ENCODE peak calls at places on chromosome 13, in six cellular contexts. N is type B pancreatic cell, E is BJ, J is endothelial cell, M is neural progenitor cell, W is AG09309. V is an unnamed sample.

GRCh38 chr13:49308104-49308875 is 60.6 kb downstream of the CDADC1 start:
- DNase-seq in N (no peak), E (no peak), J (no peak), M (no peak), W (no peak), V (no peak)

GRCh38 chr13:29591310-29591709 is 4.2 kb downstream of the SLC7A1 start:
- DNase-seq in N (no peak), E (no peak), J (no peak), M (no peak), W (no peak), V (no peak)

GRCh38 chr13:50276550-50276949 is 261.3 kb downstream of the KCNRG start:
- DNase-seq in N (no peak), E (no peak), J (no peak), M (no peak), W (no peak), V (no peak)

GRCh38 chr13:69970521-69970920 is 137.1 kb upstream of the ATXN8OS start:
- DNase-seq in N (no peak), E (no peak), J (no peak), M (no peak), W (no peak), V (no peak)

GRCh38 chr13:101552797-101553196 is 100.3 kb downstream of the ITGBL1 start:
- DNase-seq in N (no peak), E (peak), J (no peak), M (no peak), W (no peak), V (no peak)

GRCh38 chr13:79455331-79455730 is 25.6 kb upstream of the NDFIP2 start:
- DNase-seq in N (no peak), E (no peak), J (no peak), M (no peak), W (no peak), V (no peak)

GRCh38 chr13:103694033-103694432 is 627.8 kb upstream of the SLC10A2 start:
- DNase-seq in N (no peak), E (no peak), J (no peak), M (no peak), W (no peak), V (no peak)

GRCh38 chr13:85661639-85662038 is 137.6 kb downstream of the SLITRK6 start:
- DNase-seq in N (no peak), E (no peak), J (no peak), M (no peak), W (no peak), V (no peak)

GRCh38 chr13:111568290-111568689 is 247.8 kb downstream of the TEX29 start:
- DNase-seq in N (no peak), E (no peak), J (no peak), M (no peak), W (no peak), V (no peak)

GRCh38 chr13:50626031-50626643 is 217.4 kb downstream of the DLEU7 start:
- DNase-seq in N (no peak), E (peak), J (no peak), M (no peak), W (peak), V (no peak)

GRCh38 chr13:63864171-63864902 is 2448.7 kb upstream of the PCDH20 start:
- DNase-seq in N (no peak), E (no peak), J (no peak), M (no peak), W (no peak), V (no peak)

GRCh38 chr13:31764556-31764955 is 25.2 kb downstream of the RXFP2 start:
- DNase-seq in N (no peak), E (no peak), J (no peak), M (no peak), W (no peak), V (no peak)

GRCh38 chr13:54628383-54628782 is 1599.8 kb downstream of the OLFM4 start:
- DNase-seq in N (no peak), E (no peak), J (no peak), M (no peak), W (no peak), V (no peak)

GRCh38 chr13:74009100-74009668 is 125.0 kb downstream of the KLF12 start:
- DNase-seq in N (no peak), E (no peak), J (no peak), M (no peak), W (no peak), V (no peak)

GRCh38 chr13:24618219-24618955 is 61.8 kb upstream of the ATP12A start:
- DNase-seq in N (no peak), E (no peak), J (no peak), M (no peak), W (no peak), V (no peak)

GRCh38 chr13:99164226-99164625 is 36.4 kb upstream of the UBAC2 start:
- DNase-seq in N (no peak), E (no peak), J (no peak), M (no peak), W (no peak), V (no peak)

GRCh38 chr13:44004881-44005280 is 125.2 kb downstream of the LACC1 start:
- DNase-seq in N (no peak), E (no peak), J (no peak), M (no peak), W (peak), V (no peak)

GRCh38 chr13:40974460-40975407 is 44.4 kb downstream of the ELF1 start:
- DNase-seq in N (no peak), E (no peak), J (peak), M (peak), W (peak), V (no peak)

GRCh38 chr13:40517486-40518311 is 148.7 kb downstream of the FOXO1 start:
- DNase-seq in N (no peak), E (no peak), J (no peak), M (no peak), W (no peak), V (no peak)

GRCh38 chr13:112249644-112250610 is 126.2 kb upstream of the SPACA7 start:
- DNase-seq in N (peak), E (no peak), J (no peak), M (peak), W (no peak), V (no peak)

GRCh38 chr13:28136916-28137315 is 1.4 kb upstream of the PAN3 start:
- DNase-seq in N (no peak), E (no peak), J (no peak), M (no peak), W (no peak), V (no peak)

GRCh38 chr13:46404732-46405097 is 17.7 kb upstream of the RUBCNL start:
- DNase-seq in N (no peak), E (no peak), J (no peak), M (no peak), W (no peak), V (no peak)

GRCh38 chr13:77918391-77919261 is at the start of gene EDNRB:
- DNase-seq in N (no peak), E (no peak), J (peak), M (peak), W (no peak), V (peak)

GRCh38 chr13:73809561-73809960 is 324.6 kb downstream of the KLF12 start:
- DNase-seq in N (no peak), E (no peak), J (no peak), M (no peak), W (no peak), V (no peak)

GRCh38 chr13:42276683-42277082 is 4.7 kb downstream of the AKAP11 start:
- DNase-seq in N (no peak), E (no peak), J (no peak), M (no peak), W (no peak), V (no peak)

GRCh38 chr13:27827646-27828045 is 35.4 kb downstream of the GSX1 start:
- DNase-seq in N (no peak), E (no peak), J (no peak), M (no peak), W (no peak), V (no peak)

GRCh38 chr13:110415669-110416068 is 108.6 kb downstream of the COL4A2 start:
- DNase-seq in N (no peak), E (no peak), J (no peak), M (no peak), W (no peak), V (no peak)
- TF ChIP-seq CTCF in N (no peak), E (no peak), J (no peak), M (no peak), W (no peak), V (no peak)

GRCh38 chr13:93116809-93117208 is 109.8 kb upstream of the GPC6 start:
- DNase-seq in N (no peak), E (no peak), J (no peak), M (no peak), W (no peak), V (no peak)
- TF ChIP-seq CTCF in N (peak), E (no peak), J (no peak), M (peak), W (no peak), V (peak)

DNA sequence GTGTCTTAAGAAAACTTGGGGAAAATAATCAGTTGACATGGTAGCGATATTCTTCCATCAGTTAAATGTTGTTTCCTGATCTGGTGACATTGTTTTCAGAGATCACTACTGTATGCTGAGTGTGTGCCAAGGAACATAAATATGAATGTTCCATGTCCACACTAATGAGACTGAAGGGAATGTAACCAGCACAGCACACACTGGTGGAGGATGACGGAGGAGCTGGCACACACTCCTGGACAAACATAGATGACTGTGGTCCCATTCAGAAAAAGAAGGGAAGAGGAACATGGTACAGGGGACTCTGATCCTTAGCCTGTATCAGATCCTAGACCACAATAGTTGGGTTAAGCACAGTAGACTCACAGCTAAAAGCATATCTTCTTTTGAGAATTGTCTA is 574.8 kb downstream of the MYO16 start:
- DNase-seq in N (no peak), E (no peak), J (no peak), M (no peak), W (no peak), V (no peak)
- TF ChIP-seq CTCF in N (no peak), E (no peak), J (no peak), M (no peak), W (no peak), V (no peak)

GRCh38 chr13:26050568-26051230 is 1.1 kb downstream of the SHISA2 start:
- DNase-seq in N (peak), E (no peak), J (peak), M (peak), W (no peak), V (peak)
- TF ChIP-seq CTCF in N (peak), E (no peak), J (no peak), M (peak), W (no peak), V (peak)

DNA sequence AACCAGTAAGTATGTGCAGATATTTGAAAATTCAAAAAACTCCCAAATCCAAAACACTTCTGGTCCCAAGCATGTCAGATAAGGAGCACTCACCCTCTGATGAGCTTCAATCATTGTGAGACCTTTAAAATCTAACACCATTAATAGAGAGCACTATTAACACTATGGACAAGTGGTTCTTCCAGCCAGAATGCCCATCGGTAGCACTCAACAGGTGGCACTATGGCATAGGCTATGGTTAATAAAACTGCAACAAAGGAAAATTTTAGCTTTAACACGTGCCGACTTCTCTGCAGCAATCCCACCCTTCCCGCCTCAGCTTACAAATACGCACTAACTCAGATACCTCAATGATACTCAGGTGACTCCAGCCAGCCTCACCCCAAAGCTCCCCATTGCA is 62.3 kb downstream of the COL4A2 start:
- DNase-seq in N (no peak), E (no peak), J (no peak), M (no peak), W (no peak), V (no peak)
- TF ChIP-seq CTCF in N (no peak), E (no peak), J (no peak), M (no peak), W (no peak), V (no peak)

GRCh38 chr13:72781461-72782439 is at the start of the genes DIS3 and PIBF1:
- DNase-seq in N (peak), E (peak), J (peak), M (peak), W (peak), V (peak)
- TF ChIP-seq CTCF in N (peak), E (peak), J (no peak), M (no peak), W (no peak), V (peak)